ENCODE peak calls at places on chromosomes 7 and 10, in eight cellular contexts. One of them, this sample, is unnamed.

GRCh38 chr7:81752318-81752714 is 17.5 kb downstream of the HGF start:
- DNase-seq in tibial artery: no peak
- DNase-seq in dorsolateral prefrontal cortex: no peak
- DNase-seq in IMR-90: no peak
- DNase-seq in hepatocyte: no peak
- DNase-seq in COR-L47: no peak
- DNase-seq in anterior cingulate cortex: no peak
- DNase-seq in GM23248: no peak
- DNase-seq in this sample: no peak

GRCh38 chr7:79984210-79984609 is 150.4 kb upstream of the GNAI1 start:
- DNase-seq in COR-L47: no peak
- DNase-seq in IMR-90: peak
- DNase-seq in GM23248: peak
- DNase-seq in anterior cingulate cortex: no peak
- DNase-seq in hepatocyte: no peak
- DNase-seq in tibial artery: no peak
- DNase-seq in dorsolateral prefrontal cortex: no peak
- DNase-seq in this sample: no peak

GRCh38 chr10:12351447-12351846 is 2.1 kb downstream of the CAMK1D start:
- DNase-seq in dorsolateral prefrontal cortex: peak
- DNase-seq in IMR-90: no peak
- DNase-seq in GM23248: no peak
- DNase-seq in anterior cingulate cortex: no peak
- DNase-seq in hepatocyte: no peak
- DNase-seq in COR-L47: no peak
- DNase-seq in tibial artery: no peak
- DNase-seq in this sample: no peak

GRCh38 chr7:64884913-64885370 is 18.1 kb upstream of the ZNF273 start:
- DNase-seq in COR-L47: no peak
- DNase-seq in dorsolateral prefrontal cortex: peak
- DNase-seq in tibial artery: no peak
- DNase-seq in hepatocyte: no peak
- DNase-seq in GM23248: no peak
- DNase-seq in anterior cingulate cortex: no peak
- DNase-seq in IMR-90: no peak
- DNase-seq in this sample: no peak

GRCh38 chr10:1120146-1120695 is 64.0 kb downstream of the WDR37 start:
- DNase-seq in COR-L47: no peak
- DNase-seq in IMR-90: no peak
- DNase-seq in anterior cingulate cortex: no peak
- DNase-seq in tibial artery: no peak
- DNase-seq in dorsolateral prefrontal cortex: no peak
- DNase-seq in GM23248: no peak
- DNase-seq in hepatocyte: no peak
- DNase-seq in this sample: no peak

GRCh38 chr10:59096631-59097030 is 79.8 kb upstream of the PHYHIPL start:
- DNase-seq in COR-L47: no peak
- DNase-seq in IMR-90: no peak
- DNase-seq in hepatocyte: no peak
- DNase-seq in GM23248: no peak
- DNase-seq in tibial artery: no peak
- DNase-seq in dorsolateral prefrontal cortex: no peak
- DNase-seq in anterior cingulate cortex: no peak
- DNase-seq in this sample: no peak

GRCh38 chr10:5014936-5015335 is 11.3 kb upstream of the AKR1C2 start:
- DNase-seq in tibial artery: no peak
- DNase-seq in IMR-90: no peak
- DNase-seq in GM23248: peak
- DNase-seq in dorsolateral prefrontal cortex: no peak
- DNase-seq in hepatocyte: no peak
- DNase-seq in COR-L47: no peak
- DNase-seq in anterior cingulate cortex: no peak
- DNase-seq in this sample: no peak

GRCh38 chr10:6498771-6499170 is 81.3 kb downstream of the PRKCQ start:
- DNase-seq in hepatocyte: no peak
- DNase-seq in COR-L47: no peak
- DNase-seq in tibial artery: no peak
- DNase-seq in dorsolateral prefrontal cortex: no peak
- DNase-seq in GM23248: no peak
- DNase-seq in anterior cingulate cortex: no peak
- DNase-seq in IMR-90: no peak
- DNase-seq in this sample: no peak

GRCh38 chr7:985915-986741 is 3.1 kb downstream of the CYP2W1 start:
- DNase-seq in GM23248: peak
- DNase-seq in anterior cingulate cortex: no peak
- DNase-seq in hepatocyte: no peak
- DNase-seq in dorsolateral prefrontal cortex: no peak
- DNase-seq in tibial artery: no peak
- DNase-seq in IMR-90: peak
- DNase-seq in COR-L47: no peak
- DNase-seq in this sample: no peak

GRCh38 chr7:121419201-121420148 is 23.4 kb upstream of the FAM3C start:
- DNase-seq in dorsolateral prefrontal cortex: no peak
- DNase-seq in COR-L47: no peak
- DNase-seq in anterior cingulate cortex: no peak
- DNase-seq in hepatocyte: peak
- DNase-seq in GM23248: no peak
- DNase-seq in IMR-90: no peak
- DNase-seq in tibial artery: no peak
- DNase-seq in this sample: no peak

GRCh38 chr10:29621161-29621560 is 13.6 kb downstream of the SVIL start:
- DNase-seq in hepatocyte: peak
- DNase-seq in tibial artery: peak
- DNase-seq in anterior cingulate cortex: no peak
- DNase-seq in GM23248: peak
- DNase-seq in dorsolateral prefrontal cortex: no peak
- DNase-seq in IMR-90: peak
- DNase-seq in COR-L47: no peak
- DNase-seq in this sample: no peak

GRCh38 chr7:11505471-11505870 is 326.5 kb downstream of the THSD7A start:
- DNase-seq in hepatocyte: no peak
- DNase-seq in IMR-90: no peak
- DNase-seq in tibial artery: no peak
- DNase-seq in dorsolateral prefrontal cortex: no peak
- DNase-seq in COR-L47: no peak
- DNase-seq in GM23248: no peak
- DNase-seq in anterior cingulate cortex: no peak
- DNase-seq in this sample: no peak

GRCh38 chr7:84207025-84207424 is 12.4 kb upstream of the SEMA3A start:
- DNase-seq in anterior cingulate cortex: no peak
- DNase-seq in dorsolateral prefrontal cortex: no peak
- DNase-seq in COR-L47: peak
- DNase-seq in IMR-90: no peak
- DNase-seq in hepatocyte: no peak
- DNase-seq in tibial artery: no peak
- DNase-seq in GM23248: no peak
- DNase-seq in this sample: no peak

GRCh38 chr10:6221971-6222751 is 19.4 kb downstream of the PFKFB3 start:
- DNase-seq in tibial artery: no peak
- DNase-seq in anterior cingulate cortex: no peak
- DNase-seq in hepatocyte: no peak
- DNase-seq in COR-L47: no peak
- DNase-seq in GM23248: peak
- DNase-seq in IMR-90: peak
- DNase-seq in dorsolateral prefrontal cortex: no peak
- DNase-seq in this sample: no peak

GRCh38 chr7:84188811-84189405 is 5.7 kb downstream of the SEMA3A start:
- DNase-seq in hepatocyte: no peak
- DNase-seq in anterior cingulate cortex: no peak
- DNase-seq in IMR-90: peak
- DNase-seq in dorsolateral prefrontal cortex: no peak
- DNase-seq in tibial artery: no peak
- DNase-seq in COR-L47: peak
- DNase-seq in GM23248: peak
- DNase-seq in this sample: no peak

GRCh38 chr10:33559105-33559504 is 224.6 kb upstream of the NRP1 start:
- DNase-seq in tibial artery: no peak
- DNase-seq in COR-L47: no peak
- DNase-seq in GM23248: peak
- DNase-seq in hepatocyte: peak
- DNase-seq in dorsolateral prefrontal cortex: no peak
- DNase-seq in IMR-90: peak
- DNase-seq in anterior cingulate cortex: no peak
- DNase-seq in this sample: peak

GRCh38 chr7:45982912-45983719 is 62.0 kb upstream of the IGFBP3 start:
- DNase-seq in tibial artery: no peak
- DNase-seq in anterior cingulate cortex: no peak
- DNase-seq in GM23248: no peak
- DNase-seq in dorsolateral prefrontal cortex: no peak
- DNase-seq in COR-L47: no peak
- DNase-seq in hepatocyte: no peak
- DNase-seq in IMR-90: no peak
- DNase-seq in this sample: no peak

GRCh38 chr7:86815556-86815955 is 171.8 kb downstream of the GRM3 start:
- DNase-seq in tibial artery: no peak
- DNase-seq in COR-L47: no peak
- DNase-seq in hepatocyte: no peak
- DNase-seq in GM23248: no peak
- DNase-seq in anterior cingulate cortex: no peak
- DNase-seq in IMR-90: no peak
- DNase-seq in dorsolateral prefrontal cortex: no peak
- DNase-seq in this sample: no peak

GRCh38 chr10:92180326-92180881 is 110.5 kb downstream of the CPEB3 start:
- DNase-seq in anterior cingulate cortex: no peak
- DNase-seq in tibial artery: no peak
- DNase-seq in IMR-90: no peak
- DNase-seq in dorsolateral prefrontal cortex: no peak
- DNase-seq in hepatocyte: no peak
- DNase-seq in GM23248: no peak
- DNase-seq in COR-L47: no peak
- DNase-seq in this sample: peak

GRCh38 chr7:132815130-132815529 is 238.9 kb upstream of the PLXNA4 start:
- DNase-seq in dorsolateral prefrontal cortex: no peak
- DNase-seq in tibial artery: no peak
- DNase-seq in anterior cingulate cortex: no peak
- DNase-seq in GM23248: no peak
- DNase-seq in hepatocyte: no peak
- DNase-seq in IMR-90: peak
- DNase-seq in COR-L47: no peak
- DNase-seq in this sample: no peak

GRCh38 chr7:92061154-92061553 is 73.1 kb downstream of the CYP51A1 start:
- DNase-seq in hepatocyte: no peak
- DNase-seq in tibial artery: no peak
- DNase-seq in COR-L47: no peak
- DNase-seq in anterior cingulate cortex: no peak
- DNase-seq in IMR-90: no peak
- DNase-seq in GM23248: no peak
- DNase-seq in dorsolateral prefrontal cortex: no peak
- DNase-seq in this sample: no peak

GRCh38 chr10:35324196-35324595 is 12.1 kb upstream of the CCNY start:
- DNase-seq in dorsolateral prefrontal cortex: no peak
- DNase-seq in hepatocyte: no peak
- DNase-seq in COR-L47: no peak
- DNase-seq in GM23248: peak
- DNase-seq in IMR-90: peak
- DNase-seq in tibial artery: no peak
- DNase-seq in anterior cingulate cortex: no peak
- DNase-seq in this sample: peak

GRCh38 chr10:14736600-14737081 is 38.1 kb downstream of the FAM107B start:
- DNase-seq in hepatocyte: peak
- DNase-seq in GM23248: peak
- DNase-seq in anterior cingulate cortex: peak
- DNase-seq in dorsolateral prefrontal cortex: no peak
- DNase-seq in tibial artery: no peak
- DNase-seq in IMR-90: peak
- DNase-seq in COR-L47: no peak
- DNase-seq in this sample: peak

GRCh38 chr7:50261593-50261992 is 42.9 kb upstream of the IKZF1 start:
- DNase-seq in tibial artery: no peak
- DNase-seq in anterior cingulate cortex: no peak
- DNase-seq in GM23248: no peak
- DNase-seq in IMR-90: no peak
- DNase-seq in COR-L47: no peak
- DNase-seq in dorsolateral prefrontal cortex: no peak
- DNase-seq in hepatocyte: no peak
- DNase-seq in this sample: no peak

GRCh38 chr10:130234171-130234965 is 98.2 kb downstream of the GLRX3 start:
- DNase-seq in tibial artery: no peak
- DNase-seq in anterior cingulate cortex: no peak
- DNase-seq in hepatocyte: no peak
- DNase-seq in dorsolateral prefrontal cortex: no peak
- DNase-seq in IMR-90: no peak
- DNase-seq in COR-L47: no peak
- DNase-seq in GM23248: no peak
- DNase-seq in this sample: no peak

GRCh38 chr10:90306187-90306586 is 551.7 kb downstream of the HTR7 start:
- DNase-seq in anterior cingulate cortex: no peak
- DNase-seq in hepatocyte: no peak
- DNase-seq in IMR-90: peak
- DNase-seq in COR-L47: no peak
- DNase-seq in dorsolateral prefrontal cortex: no peak
- DNase-seq in GM23248: no peak
- DNase-seq in tibial artery: no peak
- DNase-seq in this sample: peak

GRCh38 chr10:35640474-35640873 is 1.6 kb downstream of the FZD8 start:
- DNase-seq in hepatocyte: peak
- DNase-seq in COR-L47: peak
- DNase-seq in tibial artery: peak
- DNase-seq in IMR-90: peak
- DNase-seq in dorsolateral prefrontal cortex: peak
- DNase-seq in GM23248: peak
- DNase-seq in anterior cingulate cortex: peak
- DNase-seq in this sample: peak

GRCh38 chr7:148436571-148436970 is 154.0 kb upstream of the C7orf33 start:
- DNase-seq in hepatocyte: no peak
- DNase-seq in anterior cingulate cortex: no peak
- DNase-seq in tibial artery: no peak
- DNase-seq in COR-L47: no peak
- DNase-seq in IMR-90: no peak
- DNase-seq in dorsolateral prefrontal cortex: no peak
- DNase-seq in GM23248: no peak
- DNase-seq in this sample: no peak

GRCh38 chr10:5775705-5776104 is 37.5 kb downstream of the GDI2 start:
- DNase-seq in anterior cingulate cortex: peak
- DNase-seq in IMR-90: no peak
- DNase-seq in dorsolateral prefrontal cortex: no peak
- DNase-seq in tibial artery: no peak
- DNase-seq in COR-L47: no peak
- DNase-seq in GM23248: no peak
- DNase-seq in hepatocyte: no peak
- DNase-seq in this sample: no peak

GRCh38 chr7:27546610-27547009 is 116.1 kb downstream of the HIBADH start:
- DNase-seq in dorsolateral prefrontal cortex: no peak
- DNase-seq in hepatocyte: no peak
- DNase-seq in COR-L47: no peak
- DNase-seq in anterior cingulate cortex: no peak
- DNase-seq in tibial artery: no peak
- DNase-seq in IMR-90: no peak
- DNase-seq in GM23248: peak
- DNase-seq in this sample: no peak

GRCh38 chr7:109479388-109479787 is 909.7 kb downstream of the DNAJB9 start:
- DNase-seq in anterior cingulate cortex: no peak
- DNase-seq in COR-L47: peak
- DNase-seq in IMR-90: no peak
- DNase-seq in GM23248: no peak
- DNase-seq in hepatocyte: no peak
- DNase-seq in dorsolateral prefrontal cortex: no peak
- DNase-seq in tibial artery: no peak
- DNase-seq in this sample: no peak

GRCh38 chr7:137757146-137757925 is 89.4 kb downstream of the DGKI start:
- DNase-seq in IMR-90: peak
- DNase-seq in anterior cingulate cortex: no peak
- DNase-seq in COR-L47: no peak
- DNase-seq in tibial artery: no peak
- DNase-seq in hepatocyte: no peak
- DNase-seq in dorsolateral prefrontal cortex: no peak
- DNase-seq in GM23248: peak
- DNase-seq in this sample: no peak

GRCh38 chr10:87705339-87705738 is 45.7 kb downstream of the PAPSS2 start:
- DNase-seq in IMR-90: peak
- DNase-seq in tibial artery: no peak
- DNase-seq in anterior cingulate cortex: no peak
- DNase-seq in GM23248: peak
- DNase-seq in hepatocyte: no peak
- DNase-seq in COR-L47: no peak
- DNase-seq in dorsolateral prefrontal cortex: no peak
- DNase-seq in this sample: no peak

GRCh38 chr7:158044156-158044823 is 543.3 kb downstream of the PTPRN2 start:
- DNase-seq in IMR-90: no peak
- DNase-seq in hepatocyte: no peak
- DNase-seq in dorsolateral prefrontal cortex: no peak
- DNase-seq in GM23248: no peak
- DNase-seq in tibial artery: peak
- DNase-seq in anterior cingulate cortex: no peak
- DNase-seq in COR-L47: no peak
- DNase-seq in this sample: no peak